ENCODE peak calls at places on chromosome 16, in ten cellular contexts. One of them, this sample, is unnamed.

GRCh38 chr16:84959784-84960417 is 51.4 kb downstream of the ZDHHC7 start:
- DNase-seq in stimulated activated CD4-positive, alpha-beta T cell treated with anti-CD3 and anti-CD28 coated beads, Interleukin-4, amount 100 ng/mL, for 1 hour: no peak
- DNase-seq in AG20443: no peak
- DNase-seq in GM06990: no peak
- DNase-seq in AG09309: no peak
- DNase-seq in head of caudate nucleus: no peak
- DNase-seq in ovary: no peak
- DNase-seq in endothelial cell: no peak
- DNase-seq in cardiac muscle cell: no peak
- DNase-seq in EH: no peak
- DNase-seq in this sample: no peak

GRCh38 chr16:3158498-3159314 is 23.9 kb downstream of the ZNF213 start:
- DNase-seq in stimulated activated CD4-positive, alpha-beta T cell treated with anti-CD3 and anti-CD28 coated beads, Interleukin-4, amount 100 ng/mL, for 1 hour: peak; percentile 77
- DNase-seq in AG20443: peak; percentile 95
- DNase-seq in GM06990: peak; percentile 92
- DNase-seq in AG09309: no peak
- DNase-seq in head of caudate nucleus: peak; percentile 61
- DNase-seq in ovary: peak; percentile 87
- DNase-seq in endothelial cell: peak; percentile 78
- DNase-seq in cardiac muscle cell: peak; percentile 54
- DNase-seq in EH: peak; percentile 87
- DNase-seq in this sample: peak; percentile 82

GRCh38 chr16:88426018-88426417 is 27.1 kb upstream of the ZFPM1 start:
- DNase-seq in stimulated activated CD4-positive, alpha-beta T cell treated with anti-CD3 and anti-CD28 coated beads, Interleukin-4, amount 100 ng/mL, for 1 hour: no peak
- DNase-seq in AG20443: no peak
- DNase-seq in GM06990: no peak
- DNase-seq in AG09309: no peak
- DNase-seq in head of caudate nucleus: no peak
- DNase-seq in ovary: no peak
- DNase-seq in endothelial cell: no peak
- DNase-seq in cardiac muscle cell: no peak
- DNase-seq in EH: no peak
- DNase-seq in this sample: no peak

GRCh38 chr16:87669672-87670071 is 67.4 kb downstream of the JPH3 start:
- DNase-seq in stimulated activated CD4-positive, alpha-beta T cell treated with anti-CD3 and anti-CD28 coated beads, Interleukin-4, amount 100 ng/mL, for 1 hour: no peak
- DNase-seq in AG20443: no peak
- DNase-seq in GM06990: no peak
- DNase-seq in AG09309: no peak
- DNase-seq in head of caudate nucleus: no peak
- DNase-seq in ovary: no peak
- DNase-seq in endothelial cell: no peak
- DNase-seq in cardiac muscle cell: no peak
- DNase-seq in EH: no peak
- DNase-seq in this sample: no peak

GRCh38 chr16:51393381-51394005 is 242.4 kb upstream of the SALL1 start:
- DNase-seq in stimulated activated CD4-positive, alpha-beta T cell treated with anti-CD3 and anti-CD28 coated beads, Interleukin-4, amount 100 ng/mL, for 1 hour: no peak
- DNase-seq in AG20443: peak; percentile 22
- DNase-seq in GM06990: no peak
- DNase-seq in AG09309: peak; percentile 4
- DNase-seq in head of caudate nucleus: no peak
- DNase-seq in ovary: no peak
- DNase-seq in endothelial cell: no peak
- DNase-seq in cardiac muscle cell: no peak
- DNase-seq in EH: peak; percentile 68
- DNase-seq in this sample: no peak

GRCh38 chr16:82792704-82793103 is 165.9 kb downstream of the CDH13 start:
- DNase-seq in stimulated activated CD4-positive, alpha-beta T cell treated with anti-CD3 and anti-CD28 coated beads, Interleukin-4, amount 100 ng/mL, for 1 hour: no peak
- DNase-seq in AG20443: no peak
- DNase-seq in GM06990: no peak
- DNase-seq in AG09309: no peak
- DNase-seq in head of caudate nucleus: no peak
- DNase-seq in ovary: no peak
- DNase-seq in endothelial cell: no peak
- DNase-seq in cardiac muscle cell: no peak
- DNase-seq in EH: no peak
- DNase-seq in this sample: no peak

GRCh38 chr16:55273959-55274358 is 50.0 kb upstream of the IRX6 start:
- DNase-seq in stimulated activated CD4-positive, alpha-beta T cell treated with anti-CD3 and anti-CD28 coated beads, Interleukin-4, amount 100 ng/mL, for 1 hour: no peak
- DNase-seq in AG20443: no peak
- DNase-seq in GM06990: no peak
- DNase-seq in AG09309: no peak
- DNase-seq in head of caudate nucleus: no peak
- DNase-seq in ovary: no peak
- DNase-seq in endothelial cell: no peak
- DNase-seq in cardiac muscle cell: no peak
- DNase-seq in EH: no peak
- DNase-seq in this sample: no peak

GRCh38 chr16:912322-912683 is 58.5 kb downstream of the LMF1 start:
- DNase-seq in stimulated activated CD4-positive, alpha-beta T cell treated with anti-CD3 and anti-CD28 coated beads, Interleukin-4, amount 100 ng/mL, for 1 hour: no peak
- DNase-seq in AG20443: no peak
- DNase-seq in GM06990: no peak
- DNase-seq in AG09309: no peak
- DNase-seq in head of caudate nucleus: no peak
- DNase-seq in ovary: no peak
- DNase-seq in endothelial cell: no peak
- DNase-seq in cardiac muscle cell: no peak
- DNase-seq in EH: no peak
- DNase-seq in this sample: peak; percentile 41

GRCh38 chr16:77820340-77820739 is 32.0 kb downstream of the VAT1L start:
- DNase-seq in stimulated activated CD4-positive, alpha-beta T cell treated with anti-CD3 and anti-CD28 coated beads, Interleukin-4, amount 100 ng/mL, for 1 hour: no peak
- DNase-seq in AG20443: no peak
- DNase-seq in GM06990: no peak
- DNase-seq in AG09309: no peak
- DNase-seq in head of caudate nucleus: no peak
- DNase-seq in ovary: no peak
- DNase-seq in endothelial cell: no peak
- DNase-seq in cardiac muscle cell: no peak
- DNase-seq in EH: no peak
- DNase-seq in this sample: no peak

GRCh38 chr16:19844945-19845641 is 39.6 kb downstream of the GPRC5B start:
- DNase-seq in stimulated activated CD4-positive, alpha-beta T cell treated with anti-CD3 and anti-CD28 coated beads, Interleukin-4, amount 100 ng/mL, for 1 hour: no peak
- DNase-seq in AG20443: peak; percentile 87
- DNase-seq in GM06990: no peak
- DNase-seq in AG09309: peak; percentile 48
- DNase-seq in head of caudate nucleus: no peak
- DNase-seq in ovary: no peak
- DNase-seq in endothelial cell: no peak
- DNase-seq in cardiac muscle cell: no peak
- DNase-seq in EH: peak; percentile 77
- DNase-seq in this sample: no peak

GRCh38 chr16:50263060-50263909 is 3.1 kb upstream of the ADCY7 start:
- DNase-seq in stimulated activated CD4-positive, alpha-beta T cell treated with anti-CD3 and anti-CD28 coated beads, Interleukin-4, amount 100 ng/mL, for 1 hour: no peak
- DNase-seq in AG20443: no peak
- DNase-seq in GM06990: no peak
- DNase-seq in AG09309: no peak
- DNase-seq in head of caudate nucleus: no peak
- DNase-seq in ovary: no peak
- DNase-seq in endothelial cell: no peak
- DNase-seq in cardiac muscle cell: no peak
- DNase-seq in EH: no peak
- DNase-seq in this sample: no peak

GRCh38 chr16:54923055-54923473 is 7.6 kb upstream of the IRX5 start:
- DNase-seq in stimulated activated CD4-positive, alpha-beta T cell treated with anti-CD3 and anti-CD28 coated beads, Interleukin-4, amount 100 ng/mL, for 1 hour: no peak
- DNase-seq in AG20443: no peak
- DNase-seq in GM06990: no peak
- DNase-seq in AG09309: no peak
- DNase-seq in head of caudate nucleus: no peak
- DNase-seq in ovary: no peak
- DNase-seq in endothelial cell: no peak
- DNase-seq in cardiac muscle cell: no peak
- DNase-seq in EH: no peak
- DNase-seq in this sample: no peak

GRCh38 chr16:67311607-67312449 is 14.7 kb downstream of the KCTD19 start:
- DNase-seq in stimulated activated CD4-positive, alpha-beta T cell treated with anti-CD3 and anti-CD28 coated beads, Interleukin-4, amount 100 ng/mL, for 1 hour: peak; percentile 79
- DNase-seq in AG20443: peak; percentile 97
- DNase-seq in GM06990: peak; percentile 76
- DNase-seq in AG09309: peak; percentile 100
- DNase-seq in head of caudate nucleus: no peak
- DNase-seq in ovary: no peak
- DNase-seq in endothelial cell: no peak
- DNase-seq in cardiac muscle cell: no peak
- DNase-seq in EH: peak; percentile 100
- DNase-seq in this sample: no peak

GRCh38 chr16:23453338-23454052 is 506 bp upstream of the COG7 start:
- DNase-seq in stimulated activated CD4-positive, alpha-beta T cell treated with anti-CD3 and anti-CD28 coated beads, Interleukin-4, amount 100 ng/mL, for 1 hour: no peak
- DNase-seq in AG20443: no peak
- DNase-seq in GM06990: no peak
- DNase-seq in AG09309: no peak
- DNase-seq in head of caudate nucleus: no peak
- DNase-seq in ovary: no peak
- DNase-seq in endothelial cell: no peak
- DNase-seq in cardiac muscle cell: no peak
- DNase-seq in EH: no peak
- DNase-seq in this sample: no peak

GRCh38 chr16:65524997-65525396 is 403.1 kb upstream of the CDH11 start:
- DNase-seq in stimulated activated CD4-positive, alpha-beta T cell treated with anti-CD3 and anti-CD28 coated beads, Interleukin-4, amount 100 ng/mL, for 1 hour: no peak
- DNase-seq in AG20443: no peak
- DNase-seq in GM06990: no peak
- DNase-seq in AG09309: no peak
- DNase-seq in head of caudate nucleus: no peak
- DNase-seq in ovary: no peak
- DNase-seq in endothelial cell: no peak
- DNase-seq in cardiac muscle cell: no peak
- DNase-seq in EH: peak; percentile 88
- DNase-seq in this sample: no peak

GRCh38 chr16:6602401-6602800 is 730.2 kb upstream of the RBFOX1 start:
- DNase-seq in stimulated activated CD4-positive, alpha-beta T cell treated with anti-CD3 and anti-CD28 coated beads, Interleukin-4, amount 100 ng/mL, for 1 hour: no peak
- DNase-seq in AG20443: no peak
- DNase-seq in GM06990: no peak
- DNase-seq in AG09309: no peak
- DNase-seq in head of caudate nucleus: no peak
- DNase-seq in ovary: no peak
- DNase-seq in endothelial cell: no peak
- DNase-seq in cardiac muscle cell: no peak
- DNase-seq in EH: no peak
- DNase-seq in this sample: peak; percentile 98